ENCODE peak calls at places on chromosome 1, in seven cellular contexts. G is LoVo; M is NCI-H2107; B is mesothelial cell of epicardium; W is stimulated activated CD4-positive, alpha-beta T cell treated with anti-CD3 and anti-CD28 coated beads, Interleukin-12 subunit alpha, Interleukin-12 subunit beta, amount 100 ng/mL, for 4 hours; K is naive thymus-derived CD8-positive, alpha-beta T cell; X is GDM1. F is an unnamed sample.

GRCh38 chr1:93979040-93979717 is 69.9 kb upstream of the GCLM start:
- DNase-seq in G (no peak), M (no peak), B (no peak), W (no peak), K (no peak), X (no peak), F (no peak)

GRCh38 chr1:209530990-209531389 is 52.5 kb upstream of the CAMK1G start:
- DNase-seq in G (no peak), M (no peak), B (no peak), W (no peak), K (no peak), X (no peak), F (no peak)

GRCh38 chr1:234777850-234778214 is 167.9 kb upstream of the IRF2BP2 start:
- DNase-seq in G (no peak), M (no peak), B (no peak), W (no peak), K (no peak), X (no peak), F (no peak)

GRCh38 chr1:54774820-54775498 is 10.6 kb upstream of the PARS2 start:
- DNase-seq in G (no peak), M (no peak), B (no peak), W (no peak), K (no peak), X (no peak), F (no peak)

GRCh38 chr1:56331892-56332567 is 247.3 kb downstream of the PLPP3 start:
- DNase-seq in G (no peak), M (no peak), B (no peak), W (no peak), K (no peak), X (no peak), F (no peak)

GRCh38 chr1:50419192-50419906 is 3.9 kb downstream of the DMRTA2 start:
- DNase-seq in G (no peak), M (no peak), B (no peak), W (no peak), K (no peak), X (no peak), F (no peak)

GRCh38 chr1:47333922-47334764 is 553 bp downstream of the CMPK1 start:
- DNase-seq in G (peak), M (peak), B (peak), W (peak), K (peak), X (peak), F (no peak)

GRCh38 chr1:22241811-22242210 is 98.9 kb upstream of the WNT4 start:
- DNase-seq in G (no peak), M (no peak), B (no peak), W (no peak), K (no peak), X (no peak), F (no peak)

GRCh38 chr1:22257286-22258275 is 114.7 kb upstream of the WNT4 start:
- DNase-seq in G (no peak), M (no peak), B (no peak), W (no peak), K (no peak), X (no peak), F (no peak)

GRCh38 chr1:246153796-246154212 is 353.3 kb downstream of the SMYD3 start:
- DNase-seq in G (no peak), M (no peak), B (no peak), W (no peak), K (no peak), X (no peak), F (no peak)

GRCh38 chr1:65063025-65063424 is 85.0 kb upstream of the AK4 start:
- DNase-seq in G (no peak), M (no peak), B (no peak), W (no peak), K (no peak), X (no peak), F (no peak)

GRCh38 chr1:179372160-179372559 is 6.4 kb downstream of the AXDND1 start:
- DNase-seq in G (no peak), M (no peak), B (no peak), W (no peak), K (no peak), X (no peak), F (no peak)

GRCh38 chr1:151763990-151764389 is 694 bp upstream of the MRPL9 start:
- DNase-seq in G (no peak), M (no peak), B (no peak), W (no peak), K (no peak), X (no peak), F (no peak)

GRCh38 chr1:18157352-18157751 is 49.8 kb downstream of the IGSF21 start:
- DNase-seq in G (no peak), M (no peak), B (no peak), W (no peak), K (no peak), X (no peak), F (no peak)